ENCODE peak calls at places on chromosome 21, in six cellular contexts. One of them, this sample, is unnamed.

GRCh38 chr21:36945496-36946138 is 20.9 kb downstream of the HLCS start:
- DNase-seq in RCC 7860: no peak
- DNase-seq in CD4-positive, alpha-beta T cell: no peak
- DNase-seq in GM13976: no peak
- DNase-seq in T-cell: no peak
- DNase-seq in AG20443: peak
- DNase-seq in this sample: no peak

GRCh38 chr21:44940116-44940631 is 345 bp downstream of the SLX9 start:
- DNase-seq in AG20443: peak
- DNase-seq in GM13976: no peak
- DNase-seq in T-cell: no peak
- DNase-seq in RCC 7860: no peak
- DNase-seq in CD4-positive, alpha-beta T cell: no peak
- DNase-seq in this sample: no peak

GRCh38 chr21:44593598-44594405 is 1.5 kb upstream of the KRTAP10-6 start:
- DNase-seq in RCC 7860: no peak
- DNase-seq in GM13976: no peak
- DNase-seq in CD4-positive, alpha-beta T cell: no peak
- DNase-seq in T-cell: no peak
- DNase-seq in AG20443: no peak
- DNase-seq in this sample: no peak

GRCh38 chr21:17491716-17492414 is 21.0 kb upstream of the CXADR start:
- DNase-seq in CD4-positive, alpha-beta T cell: no peak
- DNase-seq in GM13976: no peak
- DNase-seq in AG20443: peak
- DNase-seq in T-cell: no peak
- DNase-seq in RCC 7860: peak
- DNase-seq in this sample: no peak

GRCh38 chr21:39720126-39720778 is 24.7 kb upstream of the IGSF5 start:
- DNase-seq in RCC 7860: no peak
- DNase-seq in T-cell: no peak
- DNase-seq in CD4-positive, alpha-beta T cell: no peak
- DNase-seq in AG20443: no peak
- DNase-seq in GM13976: no peak
- DNase-seq in this sample: no peak

GRCh38 chr21:31180256-31181088 is 142.2 kb upstream of the KRTAP19-8 start:
- DNase-seq in T-cell: no peak
- DNase-seq in RCC 7860: peak
- DNase-seq in GM13976: peak
- DNase-seq in AG20443: peak
- DNase-seq in CD4-positive, alpha-beta T cell: no peak
- DNase-seq in this sample: peak

GRCh38 chr21:35737899-35738341 is 322.4 kb downstream of the SETD4 start:
- DNase-seq in T-cell: no peak
- DNase-seq in AG20443: peak
- DNase-seq in CD4-positive, alpha-beta T cell: no peak
- DNase-seq in GM13976: no peak
- DNase-seq in RCC 7860: peak
- DNase-seq in this sample: no peak

GRCh38 chr21:22083899-22084298 is 1085.7 kb downstream of the NCAM2 start:
- DNase-seq in AG20443: no peak
- DNase-seq in T-cell: no peak
- DNase-seq in RCC 7860: no peak
- DNase-seq in GM13976: no peak
- DNase-seq in CD4-positive, alpha-beta T cell: no peak
- DNase-seq in this sample: no peak

GRCh38 chr21:24118738-24119470 is 1488.4 kb downstream of the MRPL39 start:
- DNase-seq in RCC 7860: no peak
- DNase-seq in CD4-positive, alpha-beta T cell: no peak
- DNase-seq in GM13976: no peak
- DNase-seq in AG20443: no peak
- DNase-seq in T-cell: no peak
- DNase-seq in this sample: no peak

GRCh38 chr21:41656946-41657525 is 109.8 kb downstream of the RIPK4 start:
- DNase-seq in CD4-positive, alpha-beta T cell: no peak
- DNase-seq in AG20443: no peak
- DNase-seq in T-cell: no peak
- DNase-seq in GM13976: no peak
- DNase-seq in RCC 7860: no peak
- DNase-seq in this sample: no peak

GRCh38 chr21:45088729-45089128 is 14.3 kb downstream of the ADARB1 start:
- DNase-seq in RCC 7860: peak
- DNase-seq in GM13976: no peak
- DNase-seq in CD4-positive, alpha-beta T cell: no peak
- DNase-seq in AG20443: no peak
- DNase-seq in T-cell: no peak
- DNase-seq in this sample: no peak

GRCh38 chr21:27570306-27570868 is 603.5 kb upstream of the ADAMTS5 start:
- DNase-seq in GM13976: no peak
- DNase-seq in AG20443: peak
- DNase-seq in RCC 7860: peak
- DNase-seq in CD4-positive, alpha-beta T cell: no peak
- DNase-seq in T-cell: no peak
- DNase-seq in this sample: no peak

GRCh38 chr21:39628380-39628779 is 15.6 kb downstream of the B3GALT5 start:
- DNase-seq in RCC 7860: no peak
- DNase-seq in T-cell: no peak
- DNase-seq in GM13976: no peak
- DNase-seq in CD4-positive, alpha-beta T cell: no peak
- DNase-seq in AG20443: no peak
- DNase-seq in this sample: no peak

GRCh38 chr21:37874904-37875780 is 41.1 kb downstream of the KCNJ6 start:
- DNase-seq in CD4-positive, alpha-beta T cell: no peak
- DNase-seq in T-cell: no peak
- DNase-seq in GM13976: no peak
- DNase-seq in RCC 7860: no peak
- DNase-seq in AG20443: no peak
- DNase-seq in this sample: no peak

GRCh38 chr21:16587141-16587570 is 857.4 kb downstream of the USP25 start:
- DNase-seq in CD4-positive, alpha-beta T cell: no peak
- DNase-seq in GM13976: no peak
- DNase-seq in RCC 7860: no peak
- DNase-seq in AG20443: peak
- DNase-seq in T-cell: no peak
- DNase-seq in this sample: no peak

GRCh38 chr21:18409579-18409978 is 6.0 kb upstream of the TMPRSS15 start:
- DNase-seq in AG20443: no peak
- DNase-seq in T-cell: no peak
- DNase-seq in RCC 7860: no peak
- DNase-seq in CD4-positive, alpha-beta T cell: no peak
- DNase-seq in GM13976: no peak
- DNase-seq in this sample: no peak

GRCh38 chr21:17045214-17045835 is 467.5 kb upstream of the CXADR start:
- DNase-seq in GM13976: no peak
- DNase-seq in T-cell: no peak
- DNase-seq in CD4-positive, alpha-beta T cell: no peak
- DNase-seq in AG20443: peak
- DNase-seq in RCC 7860: peak
- DNase-seq in this sample: no peak

GRCh38 chr21:42398414-42399030 is 2.7 kb upstream of the TMPRSS3 start:
- DNase-seq in RCC 7860: no peak
- DNase-seq in CD4-positive, alpha-beta T cell: no peak
- DNase-seq in GM13976: no peak
- DNase-seq in T-cell: no peak
- DNase-seq in AG20443: no peak
- DNase-seq in this sample: no peak

GRCh38 chr21:23887709-23888303 is 1719.5 kb downstream of the MRPL39 start:
- DNase-seq in RCC 7860: no peak
- DNase-seq in CD4-positive, alpha-beta T cell: peak
- DNase-seq in AG20443: no peak
- DNase-seq in T-cell: peak
- DNase-seq in GM13976: no peak
- DNase-seq in this sample: no peak

GRCh38 chr21:39374046-39374445 is 25.2 kb upstream of the HMGN1 start:
- DNase-seq in GM13976: peak
- DNase-seq in CD4-positive, alpha-beta T cell: no peak
- DNase-seq in T-cell: no peak
- DNase-seq in RCC 7860: no peak
- DNase-seq in AG20443: no peak
- DNase-seq in this sample: no peak

This sample was measured in GM20000.